ENCODE peak calls at places on chromosomes 6 and 20, in six cellular contexts. G, R, H, T, D and A are unnamed samples.

GRCh38 chr20:58973866-58974265 is 7.2 kb upstream of the NELFCD start:
- DNase-seq in G (no peak), R (no peak), H (no peak), T (no peak), D (no peak), A (no peak)

GRCh38 chr6:119603501-119603900 is 253.9 kb upstream of the MAN1A1 start:
- DNase-seq in G (no peak), R (no peak), H (no peak), T (no peak), D (no peak), A (no peak)

GRCh38 chr6:135667694-135668455 is 170.3 kb upstream of the AHI1 start:
- DNase-seq in G (no peak), R (peak; percentile 52), H (peak; percentile 77), T (no peak), D (no peak), A (no peak)

GRCh38 chr20:63027425-63028389 is 20.9 kb upstream of the BHLHE23 start:
- DNase-seq in G (no peak), R (no peak), H (no peak), T (peak; percentile 29), D (no peak), A (peak; percentile 63)

GRCh38 chr6:36862164-36862847 is 12.3 kb downstream of the PPIL1 start:
- DNase-seq in G (no peak), R (no peak), H (no peak), T (no peak), D (no peak), A (no peak)

GRCh38 chr6:42339991-42340401 is 111.7 kb downstream of the TRERF1 start:
- DNase-seq in G (no peak), R (no peak), H (no peak), T (no peak), D (no peak), A (no peak)

GRCh38 chr20:36112112-36112511 is 42.4 kb upstream of the EPB41L1 start:
- DNase-seq in G (no peak), R (no peak), H (no peak), T (no peak), D (no peak), A (no peak)

GRCh38 chr6:111709615-111710398 is 104.1 kb upstream of the TRAF3IP2 start:
- DNase-seq in G (peak; percentile 55), R (peak; percentile 43), H (peak; percentile 34), T (peak; percentile 90), D (peak; percentile 49), A (peak; percentile 71)

GRCh38 chr20:32218156-32218900 is 10.6 kb downstream of the POFUT1 start:
- DNase-seq in G (no peak), R (no peak), H (no peak), T (no peak), D (no peak), A (no peak)

GRCh38 chr6:42095776-42096541 is 45.6 kb downstream of the TAF8 start:
- DNase-seq in G (no peak), R (peak; percentile 41), H (no peak), T (peak; percentile 31), D (no peak), A (peak; percentile 28)

GRCh38 chr20:64009811-64010387 is 26.1 kb upstream of the C20orf204 start:
- DNase-seq in G (no peak), R (no peak), H (no peak), T (no peak), D (no peak), A (no peak)

GRCh38 chr6:87472525-87473418 is at the start of gene SLC35A1:
- DNase-seq in G (peak; percentile 77), R (peak; percentile 82), H (peak; percentile 79), T (peak; percentile 92), D (peak; percentile 78), A (peak; percentile 87)

GRCh38 chr6:131782764-131783163 is 25.1 kb upstream of the ENPP1 start:
- DNase-seq in G (no peak), R (no peak), H (no peak), T (no peak), D (no peak), A (no peak)

GRCh38 chr20:3734111-3734843 is 1.8 kb downstream of the HSPA12B start:
- DNase-seq in G (no peak), R (peak; percentile 22), H (peak; percentile 28), T (no peak), D (no peak), A (no peak)

GRCh38 chr6:41452763-41453162 is 93.4 kb upstream of the FOXP4 start:
- DNase-seq in G (no peak), R (no peak), H (no peak), T (no peak), D (no peak), A (no peak)

GRCh38 chr6:35737413-35738211 is 780 bp downstream of the ARMC12 start:
- DNase-seq in G (peak; percentile 27), R (no peak), H (no peak), T (peak; percentile 85), D (no peak), A (no peak)

GRCh38 chr20:4858000-4858399 is 136.3 kb downstream of the PRND start:
- DNase-seq in G (no peak), R (no peak), H (no peak), T (no peak), D (no peak), A (no peak)

GRCh38 chr6:101722991-101723579 is 329.6 kb downstream of the GRIK2 start:
- DNase-seq in G (no peak), R (no peak), H (no peak), T (no peak), D (no peak), A (no peak)

GRCh38 chr20:56899495-56899894 is 270.4 kb downstream of the TFAP2C start:
- DNase-seq in G (no peak), R (no peak), H (no peak), T (no peak), D (no peak), A (no peak)

GRCh38 chr6:140043357-140043756 is 668.9 kb upstream of the CITED2 start:
- DNase-seq in G (no peak), R (no peak), H (peak; percentile 21), T (no peak), D (no peak), A (no peak)

GRCh38 chr6:34021839-34022190 is 124.1 kb downstream of the GRM4 start:
- DNase-seq in G (no peak), R (no peak), H (no peak), T (no peak), D (no peak), A (no peak)

GRCh38 chr6:139370047-139370706 is 4.3 kb downstream of the CITED2 start:
- DNase-seq in G (peak; percentile 63), R (no peak), H (no peak), T (peak; percentile 95), D (no peak), A (peak; percentile 53)

GRCh38 chr6:44133003-44133931 is 5.9 kb downstream of the TMEM63B start:
- DNase-seq in G (no peak), R (peak; percentile 59), H (peak; percentile 77), T (peak; percentile 62), D (no peak), A (peak; percentile 71)

GRCh38 chr20:53914091-53914860 is 156.1 kb downstream of the BCAS1 start:
- DNase-seq in G (no peak), R (no peak), H (no peak), T (no peak), D (no peak), A (no peak)

GRCh38 chr6:66662196-66662595 is 955.2 kb upstream of the EYS start:
- DNase-seq in G (peak; percentile 26), R (no peak), H (no peak), T (peak; percentile 5), D (no peak), A (peak; percentile 17)

GRCh38 chr6:16244869-16245451 is 6.6 kb downstream of the GMPR start:
- DNase-seq in G (no peak), R (no peak), H (peak; percentile 10), T (peak; percentile 60), D (no peak), A (peak; percentile 67)

GRCh38 chr6:7173843-7174503 is 66.2 kb downstream of the RREB1 start:
- DNase-seq in G (no peak), R (peak; percentile 70), H (no peak), T (no peak), D (no peak), A (peak; percentile 58)

GRCh38 chr6:13600036-13600435 is 15.1 kb upstream of the NOL7 start:
- DNase-seq in G (no peak), R (no peak), H (no peak), T (no peak), D (no peak), A (no peak)

GRCh38 chr20:11454966-11455799 is 462.5 kb upstream of the BTBD3 start:
- DNase-seq in G (no peak), R (no peak), H (no peak), T (no peak), D (no peak), A (no peak)